ENCODE peak calls at places on chromosomes 6 and 20, in seven cellular contexts. One of them, this sample, is unnamed.

GRCh38 chr6:124970243-124970642 is 8.0 kb downstream of the RNF217 start:
- DNase-seq in epithelial cell of esophagus: no peak
- DNase-seq in tibial artery: no peak
- DNase-seq in GM12865: no peak
- DNase-seq in GM13977: no peak
- DNase-seq in astrocyte of the spinal cord: no peak
- DNase-seq in nephron progenitor cell: no peak
- DNase-seq in this sample: peak

GRCh38 chr6:163373240-163373639 is 41.3 kb upstream of the QKI start:
- DNase-seq in epithelial cell of esophagus: no peak
- DNase-seq in tibial artery: no peak
- DNase-seq in GM12865: no peak
- DNase-seq in GM13977: no peak
- DNase-seq in astrocyte of the spinal cord: no peak
- DNase-seq in nephron progenitor cell: no peak
- DNase-seq in this sample: no peak

GRCh38 chr6:80771941-80772340 is 665.5 kb downstream of the BCKDHB start:
- DNase-seq in epithelial cell of esophagus: peak
- DNase-seq in tibial artery: no peak
- DNase-seq in GM12865: no peak
- DNase-seq in GM13977: no peak
- DNase-seq in astrocyte of the spinal cord: peak
- DNase-seq in nephron progenitor cell: peak
- DNase-seq in this sample: peak

GRCh38 chr6:24188571-24188970 is 62.6 kb downstream of the NRSN1 start:
- DNase-seq in epithelial cell of esophagus: no peak
- DNase-seq in tibial artery: no peak
- DNase-seq in GM12865: no peak
- DNase-seq in GM13977: no peak
- DNase-seq in astrocyte of the spinal cord: no peak
- DNase-seq in nephron progenitor cell: no peak
- DNase-seq in this sample: no peak

GRCh38 chr6:134217516-134218140 is 100.3 kb downstream of the SGK1 start:
- DNase-seq in epithelial cell of esophagus: no peak
- DNase-seq in tibial artery: no peak
- DNase-seq in GM12865: no peak
- DNase-seq in GM13977: no peak
- DNase-seq in astrocyte of the spinal cord: no peak
- DNase-seq in nephron progenitor cell: no peak
- DNase-seq in this sample: no peak

GRCh38 chr6:71333700-71334099 is 45.1 kb downstream of the OGFRL1 start:
- DNase-seq in epithelial cell of esophagus: peak
- DNase-seq in tibial artery: peak
- DNase-seq in GM12865: no peak
- DNase-seq in GM13977: no peak
- DNase-seq in astrocyte of the spinal cord: peak
- DNase-seq in nephron progenitor cell: no peak
- DNase-seq in this sample: peak

GRCh38 chr6:54913211-54913610 is 66.6 kb downstream of the FAM83B start:
- DNase-seq in epithelial cell of esophagus: no peak
- DNase-seq in tibial artery: no peak
- DNase-seq in GM12865: no peak
- DNase-seq in GM13977: no peak
- DNase-seq in astrocyte of the spinal cord: no peak
- DNase-seq in nephron progenitor cell: no peak
- DNase-seq in this sample: no peak

GRCh38 chr20:56653221-56653620 is 24.1 kb downstream of the TFAP2C start:
- DNase-seq in epithelial cell of esophagus: no peak
- DNase-seq in tibial artery: no peak
- DNase-seq in GM12865: no peak
- DNase-seq in GM13977: no peak
- DNase-seq in astrocyte of the spinal cord: no peak
- DNase-seq in nephron progenitor cell: no peak
- DNase-seq in this sample: peak

GRCh38 chr6:37624606-37625574 is 72.8 kb downstream of the MDGA1 start:
- DNase-seq in epithelial cell of esophagus: peak
- DNase-seq in tibial artery: peak
- DNase-seq in GM12865: no peak
- DNase-seq in GM13977: no peak
- DNase-seq in astrocyte of the spinal cord: no peak
- DNase-seq in nephron progenitor cell: no peak
- DNase-seq in this sample: peak

GRCh38 chr6:1617466-1618304 is 8.0 kb downstream of the FOXC1 start:
- DNase-seq in epithelial cell of esophagus: no peak
- DNase-seq in tibial artery: no peak
- DNase-seq in GM12865: no peak
- DNase-seq in GM13977: no peak
- DNase-seq in astrocyte of the spinal cord: no peak
- DNase-seq in nephron progenitor cell: no peak
- DNase-seq in this sample: no peak

GRCh38 chr20:53582574-53583351 is 10.9 kb downstream of the ZNF217 start:
- DNase-seq in epithelial cell of esophagus: peak
- DNase-seq in tibial artery: peak
- DNase-seq in GM12865: peak
- DNase-seq in GM13977: no peak
- DNase-seq in astrocyte of the spinal cord: peak
- DNase-seq in nephron progenitor cell: no peak
- DNase-seq in this sample: peak

GRCh38 chr6:165854061-165854862 is 191.2 kb upstream of the PDE10A start:
- DNase-seq in epithelial cell of esophagus: no peak
- DNase-seq in tibial artery: no peak
- DNase-seq in GM12865: no peak
- DNase-seq in GM13977: no peak
- DNase-seq in astrocyte of the spinal cord: no peak
- DNase-seq in nephron progenitor cell: peak
- DNase-seq in this sample: no peak

GRCh38 chr6:136365781-136366354 is 76.2 kb upstream of the BCLAF1 start:
- DNase-seq in epithelial cell of esophagus: peak
- DNase-seq in tibial artery: peak
- DNase-seq in GM12865: peak
- DNase-seq in GM13977: no peak
- DNase-seq in astrocyte of the spinal cord: no peak
- DNase-seq in nephron progenitor cell: no peak
- DNase-seq in this sample: no peak

GRCh38 chr6:127547909-127548649 is 28.9 kb upstream of the C6orf58 start:
- DNase-seq in epithelial cell of esophagus: peak
- DNase-seq in tibial artery: no peak
- DNase-seq in GM12865: no peak
- DNase-seq in GM13977: no peak
- DNase-seq in astrocyte of the spinal cord: no peak
- DNase-seq in nephron progenitor cell: no peak
- DNase-seq in this sample: no peak

GRCh38 chr6:106752641-106753040 is 123.3 kb downstream of the QRSL1 start:
- DNase-seq in epithelial cell of esophagus: no peak
- DNase-seq in tibial artery: no peak
- DNase-seq in GM12865: no peak
- DNase-seq in GM13977: no peak
- DNase-seq in astrocyte of the spinal cord: no peak
- DNase-seq in nephron progenitor cell: no peak
- DNase-seq in this sample: no peak

GRCh38 chr6:157825243-157825904 is 2.3 kb downstream of the SNX9 start:
- DNase-seq in epithelial cell of esophagus: no peak
- DNase-seq in tibial artery: no peak
- DNase-seq in GM12865: no peak
- DNase-seq in GM13977: no peak
- DNase-seq in astrocyte of the spinal cord: peak
- DNase-seq in nephron progenitor cell: no peak
- DNase-seq in this sample: peak

GRCh38 chr6:85662251-85662650 is 19.6 kb upstream of the SYNCRIP start:
- DNase-seq in epithelial cell of esophagus: peak
- DNase-seq in tibial artery: no peak
- DNase-seq in GM12865: no peak
- DNase-seq in GM13977: no peak
- DNase-seq in astrocyte of the spinal cord: no peak
- DNase-seq in nephron progenitor cell: no peak
- DNase-seq in this sample: no peak

GRCh38 chr6:85660181-85660611 is 17.5 kb upstream of the SYNCRIP start:
- DNase-seq in epithelial cell of esophagus: peak
- DNase-seq in tibial artery: no peak
- DNase-seq in GM12865: no peak
- DNase-seq in GM13977: no peak
- DNase-seq in astrocyte of the spinal cord: peak
- DNase-seq in nephron progenitor cell: no peak
- DNase-seq in this sample: peak
- TF ChIP-seq CTCF in epithelial cell of esophagus: peak
- TF ChIP-seq CTCF in tibial artery: no peak
- TF ChIP-seq CTCF in GM12865: no peak
- TF ChIP-seq CTCF in GM13977: no peak
- TF ChIP-seq CTCF in astrocyte of the spinal cord: peak
- TF ChIP-seq CTCF in nephron progenitor cell: no peak
- TF ChIP-seq CTCF in this sample: no peak

GRCh38 chr20:63453029-63453523 is 19.4 kb downstream of the KCNQ2 start:
- DNase-seq in epithelial cell of esophagus: no peak
- DNase-seq in tibial artery: no peak
- DNase-seq in GM12865: peak
- DNase-seq in GM13977: peak
- DNase-seq in astrocyte of the spinal cord: no peak
- DNase-seq in nephron progenitor cell: no peak
- DNase-seq in this sample: no peak
- TF ChIP-seq CTCF in epithelial cell of esophagus: no peak
- TF ChIP-seq CTCF in tibial artery: no peak
- TF ChIP-seq CTCF in GM12865: peak
- TF ChIP-seq CTCF in GM13977: peak
- TF ChIP-seq CTCF in astrocyte of the spinal cord: no peak
- TF ChIP-seq CTCF in nephron progenitor cell: no peak
- TF ChIP-seq CTCF in this sample: no peak

GRCh38 chr20:49821850-49822249 is 9.2 kb downstream of the SLC9A8 start:
- DNase-seq in epithelial cell of esophagus: no peak
- DNase-seq in tibial artery: no peak
- DNase-seq in GM12865: no peak
- DNase-seq in GM13977: no peak
- DNase-seq in astrocyte of the spinal cord: peak
- DNase-seq in nephron progenitor cell: no peak
- DNase-seq in this sample: peak
- TF ChIP-seq CTCF in epithelial cell of esophagus: peak
- TF ChIP-seq CTCF in tibial artery: no peak
- TF ChIP-seq CTCF in GM12865: peak
- TF ChIP-seq CTCF in GM13977: peak
- TF ChIP-seq CTCF in astrocyte of the spinal cord: peak
- TF ChIP-seq CTCF in nephron progenitor cell: no peak
- TF ChIP-seq CTCF in this sample: peak

DNA sequence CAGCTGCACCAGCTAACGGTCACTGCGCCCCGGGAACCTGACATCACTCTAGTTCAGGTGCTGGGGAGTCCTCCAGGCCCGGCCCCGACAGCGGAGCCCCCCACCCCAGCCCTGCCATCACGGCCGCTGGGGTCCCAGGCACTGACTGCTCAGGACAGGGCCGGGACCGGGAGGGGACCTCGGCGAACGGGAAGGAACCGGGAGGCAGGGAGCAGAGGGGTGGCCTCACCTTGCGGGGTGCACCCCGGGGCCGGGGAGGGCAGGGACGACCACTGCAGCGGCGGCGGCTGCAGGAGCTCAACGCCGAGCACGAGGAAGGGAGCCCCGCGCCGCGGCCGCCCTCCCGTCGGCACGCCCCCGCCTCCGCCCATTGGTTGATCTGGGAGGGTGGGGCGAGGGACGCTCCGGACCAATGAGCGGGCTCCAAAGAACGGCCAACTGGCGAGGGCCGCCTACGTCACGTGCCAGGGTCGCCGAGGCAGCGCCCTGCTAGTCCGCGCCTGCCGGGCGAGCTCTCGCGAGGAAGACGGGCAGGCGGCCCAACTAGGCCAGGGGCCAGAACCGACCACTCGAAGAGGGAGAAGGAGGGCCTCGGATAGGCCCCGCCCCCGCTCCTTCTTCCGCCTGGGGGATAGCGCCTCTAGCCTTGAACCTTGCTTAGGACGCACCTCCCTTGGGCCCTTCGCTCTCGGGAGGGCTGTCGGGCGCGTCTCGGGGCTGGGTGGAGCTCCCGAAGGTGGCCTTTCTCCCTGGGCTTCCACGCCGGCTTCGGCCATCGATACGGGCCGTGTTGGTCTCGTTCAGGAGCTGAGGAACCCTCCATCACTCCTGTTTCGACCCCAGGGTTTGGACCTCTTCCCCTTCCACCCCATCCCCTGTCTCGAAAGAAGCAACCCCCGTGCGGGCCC is at the start of gene ADISSP:
- DNase-seq in epithelial cell of esophagus: peak
- DNase-seq in tibial artery: peak
- DNase-seq in GM12865: peak
- DNase-seq in GM13977: peak
- DNase-seq in astrocyte of the spinal cord: peak
- DNase-seq in nephron progenitor cell: peak
- DNase-seq in this sample: peak
- TF ChIP-seq CTCF in epithelial cell of esophagus: no peak
- TF ChIP-seq CTCF in tibial artery: no peak
- TF ChIP-seq CTCF in GM12865: peak
- TF ChIP-seq CTCF in GM13977: peak
- TF ChIP-seq CTCF in astrocyte of the spinal cord: no peak
- TF ChIP-seq CTCF in nephron progenitor cell: no peak
- TF ChIP-seq CTCF in this sample: no peak

GRCh38 chr6:79628466-79629288 is 2.5 kb upstream of the SH3BGRL2 start:
- DNase-seq in epithelial cell of esophagus: peak
- DNase-seq in tibial artery: no peak
- DNase-seq in GM12865: no peak
- DNase-seq in GM13977: no peak
- DNase-seq in astrocyte of the spinal cord: no peak
- DNase-seq in nephron progenitor cell: no peak
- DNase-seq in this sample: no peak
- TF ChIP-seq CTCF in epithelial cell of esophagus: no peak
- TF ChIP-seq CTCF in tibial artery: no peak
- TF ChIP-seq CTCF in GM12865: no peak
- TF ChIP-seq CTCF in GM13977: no peak
- TF ChIP-seq CTCF in astrocyte of the spinal cord: no peak
- TF ChIP-seq CTCF in nephron progenitor cell: no peak
- TF ChIP-seq CTCF in this sample: no peak

DNA sequence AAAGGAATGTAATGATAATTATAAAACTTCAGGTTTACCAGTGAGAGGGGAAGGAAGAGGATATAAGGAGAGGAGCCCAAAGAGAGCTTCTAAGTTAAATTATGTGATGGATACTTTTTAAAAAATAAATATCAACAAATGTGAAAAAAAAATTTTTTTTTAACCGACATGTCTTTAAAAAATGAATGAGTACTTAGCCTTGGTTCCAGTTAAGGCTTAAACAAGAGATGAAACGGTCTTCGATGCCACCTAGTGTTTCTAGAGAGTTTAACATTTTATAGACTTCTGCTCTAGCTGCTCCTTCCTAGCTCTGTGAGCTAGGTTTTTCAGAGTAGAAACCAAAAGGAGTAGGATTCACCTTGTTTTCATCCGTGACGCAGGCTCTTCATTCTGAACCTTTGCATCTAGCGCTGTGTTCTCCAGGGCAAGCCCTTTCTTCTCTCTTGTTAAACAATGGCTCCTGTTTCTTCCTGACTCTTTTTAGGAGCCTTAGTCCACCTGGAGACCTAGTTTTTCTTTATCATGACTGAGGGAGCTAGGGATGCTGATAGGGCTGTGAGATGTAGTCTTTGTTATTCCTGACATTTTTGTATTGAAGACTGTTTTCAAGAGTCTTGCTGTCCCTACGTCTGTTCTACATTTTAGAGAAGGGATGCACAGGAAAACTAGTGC is 42.4 kb upstream of the GNRH2 start:
- DNase-seq in epithelial cell of esophagus: no peak
- DNase-seq in tibial artery: no peak
- DNase-seq in GM12865: peak
- DNase-seq in GM13977: peak
- DNase-seq in astrocyte of the spinal cord: peak
- DNase-seq in nephron progenitor cell: no peak
- DNase-seq in this sample: peak
- TF ChIP-seq CTCF in epithelial cell of esophagus: no peak
- TF ChIP-seq CTCF in tibial artery: peak
- TF ChIP-seq CTCF in GM12865: peak
- TF ChIP-seq CTCF in GM13977: peak
- TF ChIP-seq CTCF in astrocyte of the spinal cord: peak
- TF ChIP-seq CTCF in nephron progenitor cell: peak
- TF ChIP-seq CTCF in this sample: peak